ENCODE peak calls at places on chromosomes 12 and 14, in ten cellular contexts. W, C, K, Y, F, S, R, H, I and O are unnamed samples.

GRCh38 chr12:130519-130918 is 64.0 kb downstream of the IQSEC3 start:
- DNase-seq in W (no peak), I (no peak), Y (no peak), F (no peak), S (no peak), C (no peak), R (no peak), H (no peak), K (no peak), O (no peak)

GRCh38 chr12:8914716-8915526 is 612 bp downstream of the PHC1 start:
- DNase-seq in K (peak), I (peak), Y (peak), H (peak), S (peak), R (peak), C (peak), W (peak), F (peak), O (peak)

GRCh38 chr14:40271480-40271879 is 839.2 kb upstream of the FBXO33 start:
- DNase-seq in W (no peak), C (no peak), R (no peak), H (no peak), Y (no peak), K (no peak), I (no peak), F (no peak), S (no peak), O (no peak)

GRCh38 chr14:33908540-33909223 is 42.2 kb downstream of the EGLN3 start:
- DNase-seq in W (no peak), Y (no peak), S (no peak), C (no peak), I (no peak), R (peak), F (no peak), H (no peak), K (peak), O (no peak)

GRCh38 chr12:25585021-25585523 is 32.0 kb upstream of the LMNTD1 start:
- DNase-seq in I (peak), K (no peak), H (no peak), Y (peak), C (peak), R (no peak), S (peak), F (no peak), W (no peak), O (no peak)

GRCh38 chr12:55666508-55666907 is 29.8 kb downstream of the OR10P1 start:
- DNase-seq in R (no peak), W (no peak), F (no peak), K (no peak), S (no peak), H (no peak), Y (no peak), C (no peak), I (no peak), O (no peak)

GRCh38 chr12:54572881-54573280 is 15.6 kb downstream of the PPP1R1A start:
- DNase-seq in Y (no peak), I (no peak), W (no peak), K (no peak), R (no peak), F (no peak), H (no peak), S (no peak), C (no peak), O (no peak)

GRCh38 chr14:69928111-69928523 is 48.9 kb downstream of the SMOC1 start:
- DNase-seq in S (no peak), K (no peak), C (no peak), R (no peak), W (no peak), H (no peak), F (no peak), I (no peak), Y (peak), O (no peak)

GRCh38 chr12:50545783-50546182 is 41.0 kb downstream of the DIP2B start:
- DNase-seq in I (no peak), H (peak), W (no peak), K (no peak), F (peak), C (no peak), S (no peak), R (peak), Y (no peak), O (no peak)